ENCODE peak calls at places on chromosome 12, in ten cellular contexts. Y, V, H, O, Z, L, C, K, Q and P are unnamed samples.

GRCh38 chr12:106251636-106252035 is 3.8 kb upstream of the CKAP4 start:
- DNase-seq in Y (no peak), V (no peak), H (peak), O (peak), Z (no peak), L (peak), C (no peak), K (no peak), Q (no peak), P (no peak)

GRCh38 chr12:124506145-124506831 is 61.1 kb downstream of the NCOR2 start:
- DNase-seq in Y (no peak), V (no peak), H (no peak), O (peak), Z (no peak), L (peak), C (no peak), K (no peak), Q (no peak), P (peak)

GRCh38 chr12:21169878-21170472 is 39.0 kb downstream of the SLCO1B1 start:
- DNase-seq in Y (no peak), V (no peak), H (peak), O (no peak), Z (peak), L (peak), C (peak), K (peak), Q (no peak), P (peak)

GRCh38 chr12:89873745-89874144 is 165.1 kb upstream of the ATP2B1 start:
- DNase-seq in Y (no peak), V (no peak), H (no peak), O (no peak), Z (no peak), L (peak), C (no peak), K (no peak), Q (no peak), P (no peak)

GRCh38 chr12:89521348-89522238 is 3.0 kb downstream of the GALNT4 start:
- DNase-seq in Y (no peak), V (no peak), H (peak), O (no peak), Z (no peak), L (peak), C (no peak), K (no peak), Q (no peak), P (no peak)

GRCh38 chr12:127083028-127083949 is 1183.7 kb upstream of the TMEM132C start:
- DNase-seq in Y (no peak), V (no peak), H (peak), O (peak), Z (no peak), L (peak), C (no peak), K (no peak), Q (peak), P (peak)

GRCh38 chr12:2868986-2869385 is 8.0 kb downstream of the FOXM1 start:
- DNase-seq in Y (no peak), V (no peak), H (peak), O (no peak), Z (no peak), L (peak), C (no peak), K (no peak), Q (no peak), P (no peak)

GRCh38 chr12:91226-91625 is 24.7 kb downstream of the IQSEC3 start:
- DNase-seq in Y (no peak), V (no peak), H (no peak), O (no peak), Z (no peak), L (no peak), C (no peak), K (no peak), Q (no peak), P (peak)

GRCh38 chr12:132427177-132427725 is 62.7 kb upstream of the FBRSL1 start:
- DNase-seq in Y (no peak), V (no peak), H (no peak), O (no peak), Z (no peak), L (no peak), C (no peak), K (no peak), Q (no peak), P (no peak)